ENCODE peak calls at places on chromosome 4, in six cellular contexts. One of them, this sample, is unnamed.

GRCh38 chr4:12486995-12487394 is 997.1 kb downstream of the RAB28 start:
- DNase-seq in A549: no peak
- DNase-seq in HFF-Myc: no peak
- DNase-seq in choroid plexus epithelial cell: peak
- DNase-seq in NB4: no peak
- DNase-seq in suprapubic skin: no peak
- DNase-seq in this sample: no peak

GRCh38 chr4:8641256-8641655 is 48.7 kb downstream of the CPZ start:
- DNase-seq in A549: no peak
- DNase-seq in choroid plexus epithelial cell: no peak
- DNase-seq in NB4: no peak
- DNase-seq in suprapubic skin: peak
- DNase-seq in HFF-Myc: no peak
- DNase-seq in this sample: no peak

GRCh38 chr4:3821580-3822229 is 55.5 kb downstream of the ADRA2C start:
- DNase-seq in choroid plexus epithelial cell: no peak
- DNase-seq in HFF-Myc: no peak
- DNase-seq in A549: no peak
- DNase-seq in NB4: no peak
- DNase-seq in suprapubic skin: no peak
- DNase-seq in this sample: no peak

GRCh38 chr4:864456-865120 is 38.7 kb upstream of the CPLX1 start:
- DNase-seq in suprapubic skin: no peak
- DNase-seq in A549: no peak
- DNase-seq in choroid plexus epithelial cell: no peak
- DNase-seq in HFF-Myc: no peak
- DNase-seq in NB4: no peak
- DNase-seq in this sample: no peak

GRCh38 chr4:109032676-109033075 is 269.8 kb downstream of the COL25A1 start:
- DNase-seq in A549: no peak
- DNase-seq in HFF-Myc: no peak
- DNase-seq in suprapubic skin: no peak
- DNase-seq in choroid plexus epithelial cell: no peak
- DNase-seq in NB4: no peak
- DNase-seq in this sample: no peak

GRCh38 chr4:90403781-90404180 is 276.6 kb downstream of the CCSER1 start:
- DNase-seq in choroid plexus epithelial cell: peak
- DNase-seq in A549: no peak
- DNase-seq in HFF-Myc: no peak
- DNase-seq in NB4: no peak
- DNase-seq in suprapubic skin: no peak
- DNase-seq in this sample: no peak

GRCh38 chr4:16120720-16121119 is 36.9 kb upstream of the PROM1 start:
- DNase-seq in A549: no peak
- DNase-seq in NB4: peak
- DNase-seq in HFF-Myc: no peak
- DNase-seq in suprapubic skin: no peak
- DNase-seq in choroid plexus epithelial cell: no peak
- DNase-seq in this sample: no peak

GRCh38 chr4:31620476-31620875 is 900.3 kb downstream of the PCDH7 start:
- DNase-seq in NB4: no peak
- DNase-seq in suprapubic skin: no peak
- DNase-seq in choroid plexus epithelial cell: peak
- DNase-seq in HFF-Myc: no peak
- DNase-seq in A549: no peak
- DNase-seq in this sample: no peak

GRCh38 chr4:41880022-41880837 is 55.0 kb upstream of the TMEM33 start:
- DNase-seq in A549: no peak
- DNase-seq in suprapubic skin: no peak
- DNase-seq in choroid plexus epithelial cell: no peak
- DNase-seq in NB4: no peak
- DNase-seq in HFF-Myc: no peak
- DNase-seq in this sample: no peak

GRCh38 chr4:157907224-157907623 is 265.6 kb downstream of the GASK1B start:
- DNase-seq in HFF-Myc: no peak
- DNase-seq in A549: no peak
- DNase-seq in choroid plexus epithelial cell: no peak
- DNase-seq in suprapubic skin: no peak
- DNase-seq in NB4: no peak
- DNase-seq in this sample: no peak

GRCh38 chr4:152451496-152451895 is 84.4 kb downstream of the FBXW7 start:
- DNase-seq in choroid plexus epithelial cell: no peak
- DNase-seq in A549: no peak
- DNase-seq in suprapubic skin: no peak
- DNase-seq in NB4: no peak
- DNase-seq in HFF-Myc: no peak
- DNase-seq in this sample: no peak
- H3K4me3 ChIP-seq in choroid plexus epithelial cell: no peak
- H3K4me3 ChIP-seq in A549: no peak
- H3K4me3 ChIP-seq in suprapubic skin: no peak
- H3K4me3 ChIP-seq in NB4: no peak
- H3K4me3 ChIP-seq in HFF-Myc: no peak
- H3K4me3 ChIP-seq in this sample: no peak

DNA sequence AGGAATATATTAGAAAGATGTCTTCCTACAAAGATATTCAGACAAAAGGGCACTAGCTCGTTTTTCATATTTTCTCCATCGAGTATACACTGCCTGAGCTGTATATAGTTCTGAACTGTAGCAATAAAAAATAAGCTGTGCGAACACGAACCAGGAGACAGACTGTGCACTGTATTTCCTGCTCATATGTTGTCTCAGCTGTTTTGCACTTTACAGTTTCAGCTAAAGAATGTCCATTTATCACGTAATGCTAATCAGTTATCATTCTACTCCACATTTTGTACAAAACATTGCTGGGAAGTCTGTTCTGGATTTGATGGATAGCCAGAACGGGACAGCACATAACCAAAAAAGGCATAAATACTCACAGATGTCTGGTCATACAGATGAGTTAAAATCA is 315.6 kb upstream of the ADGRL3 start:
- DNase-seq in choroid plexus epithelial cell: peak
- DNase-seq in NB4: no peak
- DNase-seq in HFF-Myc: no peak
- DNase-seq in A549: no peak
- DNase-seq in suprapubic skin: no peak
- DNase-seq in this sample: no peak
- H3K4me3 ChIP-seq in choroid plexus epithelial cell: peak
- H3K4me3 ChIP-seq in NB4: no peak
- H3K4me3 ChIP-seq in HFF-Myc: no peak
- H3K4me3 ChIP-seq in A549: no peak
- H3K4me3 ChIP-seq in suprapubic skin: no peak
- H3K4me3 ChIP-seq in this sample: no peak

GRCh38 chr4:10024303-10024702 is 3.0 kb upstream of the SLC2A9 start:
- DNase-seq in suprapubic skin: peak
- DNase-seq in A549: no peak
- DNase-seq in HFF-Myc: no peak
- DNase-seq in NB4: no peak
- DNase-seq in choroid plexus epithelial cell: no peak
- DNase-seq in this sample: peak
- H3K4me3 ChIP-seq in suprapubic skin: no peak
- H3K4me3 ChIP-seq in A549: no peak
- H3K4me3 ChIP-seq in HFF-Myc: no peak
- H3K4me3 ChIP-seq in NB4: no peak
- H3K4me3 ChIP-seq in choroid plexus epithelial cell: no peak
- H3K4me3 ChIP-seq in this sample: no peak

DNA sequence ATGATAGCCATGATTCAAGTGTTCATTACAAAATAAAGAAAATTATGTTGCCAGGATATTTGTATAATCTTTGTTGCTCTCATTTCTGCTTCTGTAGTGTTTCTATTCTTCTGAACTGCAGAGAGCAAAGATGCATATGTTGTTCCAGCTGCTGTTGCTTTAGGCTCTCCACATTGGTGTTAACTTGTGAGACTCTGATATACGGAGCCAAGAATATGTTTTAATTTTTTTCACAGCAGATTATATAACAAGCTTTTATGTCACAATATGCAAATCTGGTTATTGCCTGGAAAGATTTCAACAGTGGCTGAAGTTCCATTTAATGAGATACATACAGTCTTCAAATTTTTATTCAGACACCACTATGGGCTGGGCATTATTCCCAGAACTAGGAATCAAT is 655.0 kb downstream of the GRXCR1 start:
- DNase-seq in suprapubic skin: no peak
- DNase-seq in A549: no peak
- DNase-seq in choroid plexus epithelial cell: no peak
- DNase-seq in HFF-Myc: no peak
- DNase-seq in NB4: no peak
- DNase-seq in this sample: no peak
- H3K4me3 ChIP-seq in suprapubic skin: no peak
- H3K4me3 ChIP-seq in A549: no peak
- H3K4me3 ChIP-seq in choroid plexus epithelial cell: no peak
- H3K4me3 ChIP-seq in HFF-Myc: no peak
- H3K4me3 ChIP-seq in NB4: no peak
- H3K4me3 ChIP-seq in this sample: no peak

GRCh38 chr4:38672247-38673071 is 8.5 kb downstream of the KLF3 start:
- DNase-seq in NB4: no peak
- DNase-seq in choroid plexus epithelial cell: no peak
- DNase-seq in HFF-Myc: no peak
- DNase-seq in A549: no peak
- DNase-seq in suprapubic skin: no peak
- DNase-seq in this sample: no peak
- H3K4me3 ChIP-seq in NB4: no peak
- H3K4me3 ChIP-seq in choroid plexus epithelial cell: no peak
- H3K4me3 ChIP-seq in HFF-Myc: no peak
- H3K4me3 ChIP-seq in A549: peak
- H3K4me3 ChIP-seq in suprapubic skin: peak
- H3K4me3 ChIP-seq in this sample: no peak